ENCODE peak calls at places on chromosomes 11 and 22, in ten cellular contexts. P, E, D, C, O, X, J, T, Q and B are unnamed samples.

GRCh38 chr11:31815743-31816466 is 4.8 kb upstream of the PAX6 start:
- DNase-seq in P (no peak), E (no peak), D (no peak), C (no peak), O (no peak), X (no peak), J (no peak), T (no peak), Q (no peak), B (no peak)

GRCh38 chr11:34727228-34727737 is 106.4 kb downstream of the EHF start:
- DNase-seq in P (no peak), E (no peak), D (no peak), C (no peak), O (no peak), X (no peak), J (no peak), T (no peak), Q (no peak), B (no peak)

GRCh38 chr22:36879775-36880174 is 19.0 kb downstream of the NCF4 start:
- DNase-seq in P (no peak), E (no peak), D (no peak), C (no peak), O (no peak), X (no peak), J (no peak), T (no peak), Q (no peak), B (no peak)

GRCh38 chr11:116879789-116880402 is 42.5 kb upstream of the APOA1 start:
- DNase-seq in P (no peak), E (peak), D (no peak), C (peak), O (no peak), X (no peak), J (no peak), T (peak), Q (peak), B (peak)

GRCh38 chr22:27769012-27769411 is 32.5 kb downstream of the MN1 start:
- DNase-seq in P (no peak), E (no peak), D (no peak), C (no peak), O (no peak), X (no peak), J (no peak), T (no peak), Q (no peak), B (no peak)

GRCh38 chr11:75524576-75525432 is 937 bp downstream of the GDPD5 start:
- DNase-seq in P (no peak), E (peak), D (no peak), C (no peak), O (no peak), X (no peak), J (peak), T (no peak), Q (peak), B (peak)

GRCh38 chr11:113296447-113297205 is 17.8 kb upstream of the TTC12 start:
- DNase-seq in P (no peak), E (peak), D (no peak), C (peak), O (no peak), X (no peak), J (no peak), T (no peak), Q (no peak), B (no peak)

GRCh38 chr11:131109256-131109655 is 193.0 kb upstream of the SNX19 start:
- DNase-seq in P (no peak), E (no peak), D (peak), C (no peak), O (no peak), X (no peak), J (no peak), T (no peak), Q (peak), B (no peak)

GRCh38 chr22:30969532-30970355 is 679 bp downstream of the TUG1 start:
- DNase-seq in P (peak), E (peak), D (no peak), C (no peak), O (no peak), X (no peak), J (peak), T (peak), Q (peak), B (peak)

GRCh38 chr11:118277312-118277711 is 13.2 kb upstream of the MPZL2 start:
- DNase-seq in P (no peak), E (peak), D (no peak), C (no peak), O (no peak), X (no peak), J (no peak), T (peak), Q (peak), B (peak)

GRCh38 chr11:11148104-11148509 is 204.9 kb downstream of the CSNK2A3 start:
- DNase-seq in P (no peak), E (peak), D (peak), C (no peak), O (no peak), X (no peak), J (peak), T (peak), Q (peak), B (no peak)